ENCODE peak calls at places on chromosomes 6 and 20, in four cellular contexts. B is amniotic stem cell, J is mammary epithelial cell, A is NCI-H69. Z is an unnamed sample.

GRCh38 chr6:346389-347030 is 45.0 kb upstream of the IRF4 start:
- DNase-seq in B (no peak), A (no peak), J (no peak), Z (no peak)

GRCh38 chr6:116059713-116060571 is 749 bp downstream of the FRK start:
- DNase-seq in A (peak), B (no peak), J (peak), Z (peak)

GRCh38 chr6:27867941-27868705 is 44.1 kb downstream of the OR2B2 start:
- DNase-seq in A (peak), B (no peak), J (no peak), Z (no peak)

GRCh38 chr6:152746172-152746553 is 4.4 kb upstream of the VIP start:
- DNase-seq in B (no peak), J (peak), A (no peak), Z (no peak)

GRCh38 chr6:90126178-90126577 is 170.5 kb downstream of the BACH2 start:
- DNase-seq in B (no peak), A (no peak), J (no peak), Z (no peak)

GRCh38 chr6:82264321-82264720 is 16.8 kb upstream of the IBTK start:
- DNase-seq in B (no peak), J (no peak), A (no peak), Z (no peak)

GRCh38 chr6:24478903-24479302 is 10.5 kb downstream of the GPLD1 start:
- DNase-seq in A (no peak), B (no peak), J (no peak), Z (no peak)

GRCh38 chr6:168884646-168885086 is 369.0 kb downstream of the THBS2 start:
- DNase-seq in J (peak), B (no peak), A (peak), Z (peak)

GRCh38 chr6:9140181-9140580 is 704.8 kb upstream of the SLC35B3 start:
- DNase-seq in J (peak), A (peak), B (no peak), Z (no peak)

GRCh38 chr6:42426191-42426590 is 25.5 kb downstream of the TRERF1 start:
- DNase-seq in B (no peak), J (no peak), A (no peak), Z (no peak)

GRCh38 chr20:53208110-53208908 is 236.2 kb downstream of the TSHZ2 start:
- DNase-seq in J (no peak), A (peak), B (no peak), Z (no peak)

GRCh38 chr6:125952764-125953501 is 3.6 kb upstream of the HINT3 start:
- DNase-seq in J (peak), B (no peak), A (peak), Z (no peak)

GRCh38 chr20:24017160-24017761 is 28.7 kb upstream of the GGTLC1 start:
- DNase-seq in B (no peak), A (no peak), J (peak), Z (no peak)

GRCh38 chr20:46188866-46189265 is 70.8 kb downstream of the CD40 start:
- DNase-seq in J (no peak), A (peak), B (no peak), Z (no peak)

GRCh38 chr6:82996156-82996555 is 69.5 kb downstream of the UBE3D start:
- DNase-seq in J (no peak), A (no peak), B (no peak), Z (no peak)

GRCh38 chr6:131400054-131400781 is 172.8 kb upstream of the ARG1 start:
- DNase-seq in B (peak), J (peak), A (peak), Z (no peak)

GRCh38 chr20:34175072-34175471 is 63.0 kb upstream of the EIF2S2 start:
- DNase-seq in A (no peak), J (no peak), B (no peak), Z (no peak)

GRCh38 chr6:142692942-142693341 is 252.0 kb downstream of the HIVEP2 start:
- DNase-seq in J (peak), B (peak), A (peak), Z (peak)

GRCh38 chr20:41344477-41344876 is 3.9 kb downstream of the LPIN3 start:
- DNase-seq in A (no peak), B (no peak), J (no peak), Z (no peak)

GRCh38 chr6:126302191-126302590 is 37.7 kb upstream of the CENPW start:
- DNase-seq in J (peak), A (peak), B (no peak), Z (no peak)

GRCh38 chr6:168916576-168917207 is 337.0 kb downstream of the THBS2 start:
- DNase-seq in A (no peak), B (no peak), J (no peak), Z (no peak)

GRCh38 chr20:49384437-49385434 is 97.7 kb downstream of the KCNB1 start:
- DNase-seq in B (no peak), A (peak), J (no peak), Z (peak)

GRCh38 chr6:25488156-25488555 is 163.9 kb upstream of the SCGN start:
- DNase-seq in B (no peak), J (no peak), A (peak), Z (no peak)

GRCh38 chr20:43465625-43465943 is 7.9 kb downstream of the SRSF6 start:
- DNase-seq in J (no peak), A (no peak), B (no peak), Z (no peak)

GRCh38 chr6:23174781-23175361 is 605.5 kb downstream of the HDGFL1 start:
- DNase-seq in A (no peak), J (peak), B (peak), Z (no peak)

Z was measured in uterus.